ENCODE peak calls at places on chromosomes 7 and 10, in four cellular contexts. One of them, this sample, is unnamed.

GRCh38 chr10:117257701-117258100 is 16.8 kb downstream of the SLC18A2 start:
- DNase-seq in H1: no peak
- DNase-seq in A549: no peak
- DNase-seq in K562: no peak
- DNase-seq in this sample: no peak

GRCh38 chr10:9096288-9096687 is 1041.8 kb downstream of the GATA3 start:
- DNase-seq in A549: no peak
- DNase-seq in K562: no peak
- DNase-seq in H1: no peak
- DNase-seq in this sample: no peak

GRCh38 chr10:18195060-18195799 is 55.0 kb downstream of the CACNB2 start:
- DNase-seq in A549: no peak
- DNase-seq in H1: no peak
- DNase-seq in K562: no peak
- DNase-seq in this sample: no peak

GRCh38 chr7:93160410-93160809 is 12.2 kb upstream of the SAMD9L start:
- DNase-seq in H1: no peak
- DNase-seq in K562: no peak
- DNase-seq in A549: no peak
- DNase-seq in this sample: no peak

GRCh38 chr7:151539055-151539714 is 19.5 kb upstream of the RHEB start:
- DNase-seq in A549: no peak
- DNase-seq in H1: no peak
- DNase-seq in K562: no peak
- DNase-seq in this sample: no peak

GRCh38 chr7:74429153-74429747 is 24.5 kb upstream of the GTF2IRD1 start:
- DNase-seq in A549: peak; percentile 64
- DNase-seq in H1: no peak
- DNase-seq in K562: no peak
- DNase-seq in this sample: no peak

GRCh38 chr10:51389415-51390342 is 309.7 kb downstream of the CSTF2T start:
- DNase-seq in H1: peak; percentile 33
- DNase-seq in A549: peak; percentile 48
- DNase-seq in K562: peak; percentile 55
- DNase-seq in this sample: peak; percentile 32

GRCh38 chr7:80324032-80324431 is 187.8 kb downstream of the GNAT3 start:
- DNase-seq in A549: no peak
- DNase-seq in K562: no peak
- DNase-seq in H1: no peak
- DNase-seq in this sample: no peak

GRCh38 chr7:118153551-118154177 is 30.3 kb upstream of the LSM8 start:
- DNase-seq in H1: no peak
- DNase-seq in K562: peak; percentile 68
- DNase-seq in A549: peak; percentile 38
- DNase-seq in this sample: peak; percentile 23

GRCh38 chr10:69124558-69125121 is 662 bp downstream of the VPS26A start:
- DNase-seq in H1: no peak
- DNase-seq in A549: peak; percentile 51
- DNase-seq in K562: peak; percentile 78
- DNase-seq in this sample: peak; percentile 54

GRCh38 chr10:132877473-132877872 is 64.9 kb downstream of the CFAP46 start:
- DNase-seq in A549: no peak
- DNase-seq in K562: no peak
- DNase-seq in H1: no peak
- DNase-seq in this sample: no peak

GRCh38 chr10:28734940-28735759 is 57.8 kb downstream of the BAMBI start:
- DNase-seq in K562: peak; percentile 87
- DNase-seq in A549: peak; percentile 92
- DNase-seq in H1: peak; percentile 19
- DNase-seq in this sample: peak; percentile 95

GRCh38 chr10:7362451-7362850 is 48.4 kb downstream of the SFMBT2 start:
- DNase-seq in K562: no peak
- DNase-seq in A549: no peak
- DNase-seq in H1: no peak
- DNase-seq in this sample: no peak

GRCh38 chr7:45888185-45888992 is at the start of gene IGFBP1:
- DNase-seq in A549: peak; percentile 40
- DNase-seq in H1: no peak
- DNase-seq in K562: no peak
- DNase-seq in this sample: peak; percentile 95

GRCh38 chr10:75776738-75777504 is 345.5 kb downstream of the LRMDA start:
- DNase-seq in A549: no peak
- DNase-seq in H1: no peak
- DNase-seq in K562: no peak
- DNase-seq in this sample: peak; percentile 99

GRCh38 chr10:97869091-97870042 is 19.7 kb downstream of the GOLGA7B start:
- DNase-seq in K562: peak; percentile 81
- DNase-seq in H1: no peak
- DNase-seq in A549: peak; percentile 89
- DNase-seq in this sample: peak; percentile 79

GRCh38 chr10:59668081-59668480 is 41.6 kb downstream of the SLC16A9 start:
- DNase-seq in H1: no peak
- DNase-seq in A549: no peak
- DNase-seq in K562: no peak
- DNase-seq in this sample: no peak

GRCh38 chr7:25894002-25894901 is 257.7 kb upstream of the NFE2L3 start:
- DNase-seq in A549: peak; percentile 43
- DNase-seq in H1: peak; percentile 13
- DNase-seq in K562: peak; percentile 33
- DNase-seq in this sample: peak; percentile 45

GRCh38 chr10:114245128-114245791 is 6.2 kb downstream of the VWA2 start:
- DNase-seq in H1: no peak
- DNase-seq in A549: no peak
- DNase-seq in K562: no peak
- DNase-seq in this sample: no peak

GRCh38 chr7:154183482-154183881 is 131.3 kb downstream of the DPP6 start:
- DNase-seq in A549: no peak
- DNase-seq in K562: no peak
- DNase-seq in H1: no peak
- DNase-seq in this sample: no peak

GRCh38 chr7:47817922-47818321 is 130.3 kb downstream of the PKD1L1 start:
- DNase-seq in K562: no peak
- DNase-seq in H1: no peak
- DNase-seq in A549: no peak
- DNase-seq in this sample: no peak

GRCh38 chr10:126208736-126209317 is 179.4 kb downstream of the ADAM12 start:
- DNase-seq in H1: no peak
- DNase-seq in A549: no peak
- DNase-seq in K562: no peak
- DNase-seq in this sample: no peak

GRCh38 chr7:118080947-118081346 is 103.0 kb upstream of the LSM8 start:
- DNase-seq in A549: peak; percentile 57
- DNase-seq in K562: peak; percentile 78
- DNase-seq in H1: peak; percentile 5
- DNase-seq in this sample: no peak

GRCh38 chr10:74177140-74177677 is 26.2 kb downstream of the ADK start:
- DNase-seq in A549: peak; percentile 27
- DNase-seq in H1: no peak
- DNase-seq in K562: peak; percentile 63
- DNase-seq in this sample: peak; percentile 81

GRCh38 chr10:119761106-119761505 is 35.3 kb downstream of the INPP5F start:
- DNase-seq in A549: no peak
- DNase-seq in K562: no peak
- DNase-seq in H1: no peak
- DNase-seq in this sample: no peak

DNA sequence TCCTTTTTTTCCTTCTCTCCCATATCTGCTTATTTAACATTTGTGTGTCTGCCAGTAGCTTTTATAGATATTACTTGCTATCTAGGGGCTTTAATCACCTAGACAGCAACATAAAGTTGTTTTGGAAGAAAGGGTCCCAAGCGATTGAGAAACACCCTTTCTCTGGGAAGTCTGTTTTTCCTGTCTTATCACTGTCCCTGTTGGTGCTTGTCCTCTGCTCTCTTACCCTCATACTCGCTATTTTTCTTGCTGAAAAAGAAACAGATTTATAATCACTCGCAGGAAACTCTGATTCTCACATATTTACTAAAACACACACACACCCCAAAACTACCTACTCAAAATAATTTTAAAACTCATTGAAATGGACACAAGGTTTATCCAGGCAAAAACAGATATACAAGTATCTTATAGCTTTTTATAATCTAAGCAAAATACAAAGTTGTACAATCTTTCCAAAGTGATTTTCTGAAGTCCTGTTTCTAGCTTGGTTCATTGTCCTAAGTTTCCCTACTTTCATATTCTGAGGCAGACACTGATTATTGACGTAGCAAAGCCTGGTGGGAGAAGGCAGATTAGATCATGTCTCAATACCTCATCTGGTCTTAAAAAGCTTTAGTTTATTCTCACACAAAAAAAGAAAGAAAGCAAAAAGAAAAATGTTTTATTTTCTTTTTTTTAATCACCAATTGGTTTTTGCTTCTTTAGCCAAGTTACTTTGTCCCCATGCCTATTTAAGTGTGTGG is 157.3 kb downstream of the CACNA2D1 start:
- DNase-seq in H1: no peak
- DNase-seq in K562: no peak
- DNase-seq in A549: no peak
- DNase-seq in this sample: no peak
- TF ChIP-seq PHF8 in H1: no peak
- TF ChIP-seq PHF8 in K562: no peak
- TF ChIP-seq PHF8 in A549: no peak
- TF ChIP-seq PHF8 in this sample: no peak

GRCh38 chr10:3948843-3949242 is 163.8 kb upstream of the KLF6 start:
- DNase-seq in A549: peak; percentile 16
- DNase-seq in K562: no peak
- DNase-seq in H1: no peak
- DNase-seq in this sample: no peak
- TF ChIP-seq PHF8 in A549: no peak
- TF ChIP-seq PHF8 in K562: no peak
- TF ChIP-seq PHF8 in H1: no peak
- TF ChIP-seq PHF8 in this sample: no peak

GRCh38 chr10:3625959-3626751 is 158.9 kb downstream of the KLF6 start:
- DNase-seq in H1: no peak
- DNase-seq in K562: no peak
- DNase-seq in A549: no peak
- DNase-seq in this sample: no peak

GRCh38 chr10:3624367-3624766 is 160.6 kb downstream of the KLF6 start:
- DNase-seq in A549: no peak
- DNase-seq in H1: no peak
- DNase-seq in K562: no peak
- DNase-seq in this sample: no peak

GRCh38 chr10:3622427-3622826 is 162.6 kb downstream of the KLF6 start:
- DNase-seq in H1: no peak
- DNase-seq in K562: no peak
- DNase-seq in A549: no peak
- DNase-seq in this sample: no peak

GRCh38 chr10:3622845-3623621 is 162.0 kb downstream of the KLF6 start:
- DNase-seq in H1: no peak
- DNase-seq in A549: no peak
- DNase-seq in K562: no peak
- DNase-seq in this sample: no peak

GRCh38 chr10:3623746-3624145 is 161.3 kb downstream of the KLF6 start:
- DNase-seq in K562: no peak
- DNase-seq in A549: no peak
- DNase-seq in H1: no peak
- DNase-seq in this sample: peak; percentile 4
- TF ChIP-seq PHF8 in K562: no peak
- TF ChIP-seq PHF8 in A549: no peak
- TF ChIP-seq PHF8 in H1: no peak
- TF ChIP-seq PHF8 in this sample: no peak

DNA sequence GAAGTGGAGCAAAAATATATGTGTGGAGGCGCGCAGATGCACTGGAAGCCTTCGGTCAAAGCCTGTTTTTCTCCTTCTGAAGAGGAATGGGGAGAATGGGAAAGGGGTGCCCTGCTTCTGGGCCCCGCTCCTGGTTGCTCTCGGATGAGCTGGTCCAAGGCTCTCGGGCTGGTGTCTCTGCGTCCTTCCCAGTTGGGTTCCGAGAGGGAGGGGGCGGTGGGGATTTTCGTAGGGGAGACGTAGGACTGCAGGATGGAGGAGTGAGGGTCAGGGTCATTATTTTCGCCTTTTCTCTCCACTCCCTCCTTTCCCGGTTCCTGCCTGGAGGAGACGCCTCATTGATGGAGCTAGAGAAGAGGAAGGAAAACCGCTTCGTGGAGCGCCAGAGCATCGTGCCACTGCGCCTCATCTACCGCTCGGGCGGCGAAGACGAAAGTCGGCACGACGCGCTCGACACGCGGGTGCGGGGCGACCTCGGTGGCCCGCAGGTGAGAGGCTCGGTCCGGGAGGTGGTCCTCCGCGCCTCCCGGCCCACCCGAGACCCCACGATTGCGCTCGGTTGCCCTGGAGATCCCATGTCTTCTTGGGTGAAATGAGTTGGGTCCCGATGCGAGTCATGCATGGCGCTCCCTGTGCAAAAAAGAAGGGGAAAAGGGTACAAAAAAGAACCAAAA is 785 bp downstream of the ADAM22 start:
- DNase-seq in H1: no peak
- DNase-seq in K562: no peak
- DNase-seq in A549: peak; percentile 9
- DNase-seq in this sample: no peak
- TF ChIP-seq PHF8 in H1: no peak
- TF ChIP-seq PHF8 in K562: no peak
- TF ChIP-seq PHF8 in A549: no peak
- TF ChIP-seq PHF8 in this sample: no peak

DNA sequence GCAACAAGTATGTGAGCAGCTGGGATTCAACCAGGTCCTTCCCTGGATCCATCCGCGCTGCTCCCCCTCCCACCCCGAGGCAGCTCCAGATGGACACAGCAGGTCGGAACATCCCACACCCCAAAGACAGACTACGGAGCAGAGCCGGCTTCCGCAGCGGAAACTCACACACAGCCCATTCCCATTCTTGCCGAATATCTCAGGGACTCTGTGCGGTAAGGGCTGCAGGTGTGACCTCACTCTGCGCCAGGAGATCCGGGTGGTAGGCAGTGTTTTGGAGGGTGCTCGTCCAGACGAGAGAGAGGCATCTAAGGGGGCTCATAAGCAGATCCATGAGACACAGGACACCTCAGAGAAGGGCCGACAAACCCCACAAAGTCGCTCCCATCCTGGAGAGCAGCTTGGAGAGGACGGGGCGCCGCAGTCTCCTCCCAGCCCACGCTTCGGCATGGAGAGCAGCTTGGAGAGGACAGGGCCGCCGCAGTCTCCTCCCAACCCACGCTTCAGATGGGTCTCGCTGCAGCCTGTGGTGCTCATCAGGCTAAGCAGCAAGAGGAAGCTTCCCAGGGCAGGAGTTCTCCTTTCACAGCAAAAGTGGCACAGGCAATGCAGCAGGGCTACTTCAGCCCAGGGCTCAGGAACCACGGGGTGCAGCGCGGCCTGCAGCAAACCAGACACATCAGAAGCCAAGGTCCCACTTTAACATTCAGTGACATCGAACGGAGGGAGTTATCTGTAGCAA is 179.9 kb downstream of the DIP2C start:
- DNase-seq in H1: no peak
- DNase-seq in K562: no peak
- DNase-seq in A549: no peak
- DNase-seq in this sample: no peak
- TF ChIP-seq PHF8 in H1: no peak
- TF ChIP-seq PHF8 in K562: no peak
- TF ChIP-seq PHF8 in A549: no peak
- TF ChIP-seq PHF8 in this sample: no peak

GRCh38 chr7:40717242-40717641 is 582.4 kb downstream of the SUGCT start:
- DNase-seq in H1: peak; percentile 62
- DNase-seq in K562: peak; percentile 7
- DNase-seq in A549: peak; percentile 85
- DNase-seq in this sample: peak; percentile 25
- TF ChIP-seq PHF8 in H1: no peak
- TF ChIP-seq PHF8 in K562: no peak
- TF ChIP-seq PHF8 in A549: no peak
- TF ChIP-seq PHF8 in this sample: no peak

This sample was measured in HepG2.